ENCODE peak calls at places on chromosome 9, in seven cellular contexts. K is tibial artery, M is brain microvascular endothelial cell, H is mucosa of descending colon, F is fibroblast of lung, I is psoas muscle, O is astrocyte of the spinal cord. U is an unnamed sample.

GRCh38 chr9:83431470-83432060 is 106.6 kb downstream of the FRMD3 start:
- DNase-seq in K (peak), M (no peak), H (no peak), F (no peak), I (peak), O (no peak), U (no peak)

GRCh38 chr9:133876144-133876543 is 116.0 kb downstream of the VAV2 start:
- DNase-seq in K (no peak), M (no peak), H (no peak), F (no peak), I (no peak), O (no peak), U (no peak)

GRCh38 chr9:73583590-73583989 is 431.9 kb downstream of the ANXA1 start:
- DNase-seq in K (no peak), M (no peak), H (no peak), F (no peak), I (no peak), O (peak), U (peak)

GRCh38 chr9:112913326-112913725 is 22.6 kb upstream of the SLC46A2 start:
- DNase-seq in K (no peak), M (no peak), H (no peak), F (no peak), I (no peak), O (no peak), U (no peak)

GRCh38 chr9:116669296-116669695 is 17.8 kb upstream of the TRIM32 start:
- DNase-seq in K (no peak), M (no peak), H (no peak), F (no peak), I (no peak), O (no peak), U (no peak)

GRCh38 chr9:16085167-16085718 is 532.4 kb downstream of the CCDC171 start:
- DNase-seq in K (no peak), M (no peak), H (no peak), F (no peak), I (peak), O (no peak), U (no peak)

GRCh38 chr9:134966697-134967546 is 49.2 kb upstream of the FCN1 start:
- DNase-seq in K (peak), M (no peak), H (no peak), F (no peak), I (no peak), O (no peak), U (no peak)

GRCh38 chr9:127903557-127904475 is 4.4 kb upstream of the ST6GALNAC6 start:
- DNase-seq in K (peak), M (no peak), H (peak), F (no peak), I (peak), O (no peak), U (no peak)

GRCh38 chr9:99400184-99400731 is 178.2 kb downstream of the SEC61B start:
- DNase-seq in K (no peak), M (peak), H (no peak), F (no peak), I (no peak), O (no peak), U (no peak)

GRCh38 chr9:105834404-105834803 is 140.1 kb downstream of the TMEM38B start:
- DNase-seq in K (no peak), M (no peak), H (no peak), F (no peak), I (no peak), O (no peak), U (no peak)

GRCh38 chr9:83469722-83470121 is 68.5 kb downstream of the FRMD3 start:
- DNase-seq in K (no peak), M (no peak), H (no peak), F (no peak), I (no peak), O (no peak), U (no peak)

GRCh38 chr9:98523231-98523901 is 185.4 kb downstream of the GABBR2 start:
- DNase-seq in K (no peak), M (peak), H (no peak), F (peak), I (no peak), O (peak), U (no peak)

GRCh38 chr9:104773118-104773517 is 9.2 kb downstream of the NIPSNAP3B start:
- DNase-seq in K (no peak), M (no peak), H (no peak), F (no peak), I (no peak), O (no peak), U (no peak)
- H3K4me3 ChIP-seq in K (no peak), M (no peak), H (no peak), F (no peak), I (peak), O (no peak), U (no peak)

DNA sequence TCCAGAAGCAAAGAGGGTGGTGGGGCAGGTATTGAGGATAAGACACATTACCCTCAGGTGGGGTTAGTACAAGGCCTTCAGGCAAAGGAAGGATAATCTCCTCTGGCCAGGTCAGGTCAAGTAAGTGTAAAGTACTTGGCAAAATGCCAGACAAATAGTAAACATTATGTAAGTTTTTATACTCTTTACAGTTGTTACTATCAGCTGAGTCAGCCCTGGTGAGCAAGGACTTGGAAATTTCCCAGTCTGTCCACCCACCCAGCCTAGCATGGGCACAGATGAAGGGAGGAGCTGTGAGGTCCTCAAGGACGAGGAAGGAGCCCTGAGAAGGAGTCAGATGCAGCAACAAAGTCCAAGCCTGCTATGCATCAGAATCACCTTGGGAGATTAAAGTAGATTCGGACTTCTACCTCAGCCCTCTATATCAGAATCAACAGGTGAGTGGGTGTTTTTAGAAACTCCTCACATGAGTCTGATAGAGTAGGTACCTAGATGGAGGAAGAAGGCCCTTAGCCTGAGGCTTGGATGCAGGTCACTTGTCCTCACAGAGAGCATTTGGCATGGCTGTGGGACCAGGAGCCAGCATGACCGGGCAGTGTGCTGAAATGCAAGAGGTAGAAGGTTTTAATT is 50.2 kb upstream of the BARX1 start:
- DNase-seq in K (no peak), M (peak), H (no peak), F (no peak), I (no peak), O (no peak), U (no peak)
- TF ChIP-seq CTCF in K (no peak), M (no peak), H (no peak), F (no peak), I (no peak), O (no peak), U (no peak)

DNA sequence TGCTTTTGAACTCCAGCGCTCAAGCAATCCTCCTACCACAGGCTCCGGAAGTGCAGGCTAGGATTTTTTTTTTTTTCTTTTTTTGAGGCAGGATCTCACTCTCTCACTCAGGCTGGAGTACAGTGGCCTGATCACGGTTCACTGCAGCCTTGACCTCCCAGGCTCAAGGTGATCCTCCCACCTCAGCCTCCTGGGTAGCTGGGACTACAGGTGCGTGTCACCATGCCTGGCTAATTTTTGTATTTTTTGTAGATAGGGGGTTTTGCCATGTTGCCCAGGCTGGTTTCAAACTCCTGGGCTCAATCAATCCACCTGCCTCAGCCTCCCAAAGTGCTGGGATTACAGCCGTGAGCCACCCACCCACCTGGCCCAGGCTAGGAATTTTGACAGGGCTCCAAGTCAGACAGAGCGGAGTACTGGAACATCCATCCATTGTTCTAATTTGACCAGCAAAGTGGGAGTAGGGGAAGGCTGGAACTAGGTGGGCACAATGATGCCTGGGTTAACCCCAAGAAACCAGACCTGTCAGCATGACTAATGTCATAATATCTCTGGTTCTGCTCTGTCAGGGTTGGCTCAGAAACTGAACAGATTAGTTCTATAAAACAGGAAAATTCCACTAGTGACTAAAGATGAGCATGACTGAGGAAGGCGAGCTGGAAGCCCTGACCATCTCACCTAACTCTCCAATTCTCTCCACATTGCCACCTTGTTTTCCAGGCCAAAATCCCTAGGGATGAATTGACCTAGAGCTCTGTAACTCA is 9.2 kb downstream of the ZBTB5 start:
- DNase-seq in K (no peak), M (no peak), H (no peak), F (no peak), I (no peak), O (no peak), U (no peak)
- H3K4me3 ChIP-seq in K (no peak), M (no peak), H (no peak), F (no peak), I (no peak), O (no peak), U (no peak)

GRCh38 chr9:4796988-4797956 is 4.5 kb downstream of the RCL1 start:
- DNase-seq in K (no peak), M (peak), H (no peak), F (peak), I (no peak), O (peak), U (peak)
- TF ChIP-seq CTCF in K (peak), M (peak), H (peak), F (peak), I (peak), O (peak), U (peak)

GRCh38 chr9:2465516-2465915 is 156.1 kb upstream of the VLDLR start:
- DNase-seq in K (no peak), M (no peak), H (no peak), F (no peak), I (no peak), O (no peak), U (no peak)
- H3K4me3 ChIP-seq in K (no peak), M (no peak), H (no peak), F (no peak), I (no peak), O (no peak), U (no peak)

GRCh38 chr9:86614871-86615849 is 260.9 kb upstream of the TUT7 start:
- DNase-seq in K (no peak), M (peak), H (no peak), F (peak), I (no peak), O (no peak), U (no peak)
- TF ChIP-seq CTCF in K (peak), M (peak), H (no peak), F (peak), I (peak), O (peak), U (peak)

GRCh38 chr9:88533951-88534455 is 975 bp upstream of the NXNL2 start:
- DNase-seq in K (peak), M (no peak), H (peak), F (peak), I (peak), O (peak), U (no peak)
- H3K4me3 ChIP-seq in K (peak), M (peak), H (no peak), F (peak), I (peak), O (peak), U (peak)

GRCh38 chr9:35073276-35073607 is 817 bp upstream of the VCP start:
- DNase-seq in K (no peak), M (no peak), H (no peak), F (no peak), I (no peak), O (no peak), U (no peak)

GRCh38 chr9:35070823-35071813 is 1.3 kb downstream of the VCP start:
- DNase-seq in K (peak), M (peak), H (no peak), F (no peak), I (no peak), O (peak), U (peak)

GRCh38 chr9:35074141-35074540 is 1.7 kb upstream of the VCP start:
- DNase-seq in K (peak), M (no peak), H (no peak), F (no peak), I (no peak), O (no peak), U (no peak)

GRCh38 chr9:35072461-35073275 is at the start of gene VCP:
- DNase-seq in K (peak), M (peak), H (peak), F (peak), I (peak), O (peak), U (peak)

GRCh38 chr9:35071814-35072460 is 488 bp downstream of the VCP start:
- DNase-seq in K (peak), M (peak), H (peak), F (peak), I (peak), O (peak), U (peak)
- TF ChIP-seq CTCF in K (peak), M (peak), H (no peak), F (peak), I (peak), O (peak), U (peak)